ENCODE peak calls at places on chromosomes 16 and 17, in eight cellular contexts. One of them, this sample, is unnamed.

GRCh38 chr17:82878545-82878944 is 38.7 kb upstream of the ZNF750 start:
- DNase-seq in transverse colon: no peak
- DNase-seq in NCI-H1092 treated with DMSO at 0.1 percent for 48 hours: no peak
- DNase-seq in AG09319: no peak
- DNase-seq in activated CD8-positive, alpha-beta T cell treated with anti-CD3 and anti-CD28 coated beads for 36 hours: no peak
- DNase-seq in occipital lobe: no peak
- DNase-seq in Right ventricle myocardium inferior: no peak
- DNase-seq in IMR-90: no peak
- DNase-seq in this sample: no peak

GRCh38 chr17:78258323-78259229 is 27.1 kb downstream of the TMEM235 start:
- DNase-seq in transverse colon: no peak
- DNase-seq in NCI-H1092 treated with DMSO at 0.1 percent for 48 hours: no peak
- DNase-seq in AG09319: no peak
- DNase-seq in activated CD8-positive, alpha-beta T cell treated with anti-CD3 and anti-CD28 coated beads for 36 hours: peak; percentile 80
- DNase-seq in occipital lobe: no peak
- DNase-seq in Right ventricle myocardium inferior: peak; percentile 89
- DNase-seq in IMR-90: peak; percentile 12
- DNase-seq in this sample: peak; percentile 17

GRCh38 chr16:28204211-28204610 is 7.6 kb downstream of the XPO6 start:
- DNase-seq in transverse colon: no peak
- DNase-seq in NCI-H1092 treated with DMSO at 0.1 percent for 48 hours: no peak
- DNase-seq in AG09319: no peak
- DNase-seq in activated CD8-positive, alpha-beta T cell treated with anti-CD3 and anti-CD28 coated beads for 36 hours: no peak
- DNase-seq in occipital lobe: no peak
- DNase-seq in Right ventricle myocardium inferior: no peak
- DNase-seq in IMR-90: no peak
- DNase-seq in this sample: no peak

GRCh38 chr17:80071116-80071980 is 30.0 kb upstream of the GAA start:
- DNase-seq in transverse colon: peak; percentile 35
- DNase-seq in NCI-H1092 treated with DMSO at 0.1 percent for 48 hours: peak; percentile 80
- DNase-seq in AG09319: peak; percentile 28
- DNase-seq in activated CD8-positive, alpha-beta T cell treated with anti-CD3 and anti-CD28 coated beads for 36 hours: no peak
- DNase-seq in occipital lobe: no peak
- DNase-seq in Right ventricle myocardium inferior: peak; percentile 71
- DNase-seq in IMR-90: peak; percentile 40
- DNase-seq in this sample: peak; percentile 10

GRCh38 chr17:39867084-39867890 is 715 bp upstream of the ZPBP2 start:
- DNase-seq in transverse colon: peak; percentile 42
- DNase-seq in NCI-H1092 treated with DMSO at 0.1 percent for 48 hours: no peak
- DNase-seq in AG09319: no peak
- DNase-seq in activated CD8-positive, alpha-beta T cell treated with anti-CD3 and anti-CD28 coated beads for 36 hours: peak; percentile 79
- DNase-seq in occipital lobe: no peak
- DNase-seq in Right ventricle myocardium inferior: no peak
- DNase-seq in IMR-90: no peak
- DNase-seq in this sample: no peak

GRCh38 chr17:49548051-49548505 is 27.6 kb upstream of the NXPH3 start:
- DNase-seq in transverse colon: no peak
- DNase-seq in NCI-H1092 treated with DMSO at 0.1 percent for 48 hours: no peak
- DNase-seq in AG09319: no peak
- DNase-seq in activated CD8-positive, alpha-beta T cell treated with anti-CD3 and anti-CD28 coated beads for 36 hours: no peak
- DNase-seq in occipital lobe: no peak
- DNase-seq in Right ventricle myocardium inferior: peak; percentile 72
- DNase-seq in IMR-90: no peak
- DNase-seq in this sample: no peak

GRCh38 chr16:72120026-72120425 is 26.4 kb downstream of the DHX38 start:
- DNase-seq in transverse colon: no peak
- DNase-seq in NCI-H1092 treated with DMSO at 0.1 percent for 48 hours: no peak
- DNase-seq in AG09319: no peak
- DNase-seq in activated CD8-positive, alpha-beta T cell treated with anti-CD3 and anti-CD28 coated beads for 36 hours: no peak
- DNase-seq in occipital lobe: no peak
- DNase-seq in Right ventricle myocardium inferior: peak; percentile 18
- DNase-seq in IMR-90: no peak
- DNase-seq in this sample: no peak

GRCh38 chr16:86158688-86159360 is 259.9 kb downstream of the IRF8 start:
- DNase-seq in transverse colon: no peak
- DNase-seq in NCI-H1092 treated with DMSO at 0.1 percent for 48 hours: no peak
- DNase-seq in AG09319: no peak
- DNase-seq in activated CD8-positive, alpha-beta T cell treated with anti-CD3 and anti-CD28 coated beads for 36 hours: no peak
- DNase-seq in occipital lobe: no peak
- DNase-seq in Right ventricle myocardium inferior: no peak
- DNase-seq in IMR-90: peak; percentile 36
- DNase-seq in this sample: no peak

GRCh38 chr17:67443931-67444597 is 67.0 kb downstream of the PITPNC1 start:
- DNase-seq in transverse colon: no peak
- DNase-seq in NCI-H1092 treated with DMSO at 0.1 percent for 48 hours: no peak
- DNase-seq in AG09319: peak; percentile 7
- DNase-seq in activated CD8-positive, alpha-beta T cell treated with anti-CD3 and anti-CD28 coated beads for 36 hours: no peak
- DNase-seq in occipital lobe: no peak
- DNase-seq in Right ventricle myocardium inferior: no peak
- DNase-seq in IMR-90: peak; percentile 43
- DNase-seq in this sample: peak; percentile 61

GRCh38 chr17:83189673-83190385 is 110.4 kb downstream of the METRNL start:
- DNase-seq in transverse colon: no peak
- DNase-seq in NCI-H1092 treated with DMSO at 0.1 percent for 48 hours: no peak
- DNase-seq in AG09319: peak; percentile 56
- DNase-seq in activated CD8-positive, alpha-beta T cell treated with anti-CD3 and anti-CD28 coated beads for 36 hours: no peak
- DNase-seq in occipital lobe: no peak
- DNase-seq in Right ventricle myocardium inferior: peak; percentile 55
- DNase-seq in IMR-90: peak; percentile 90
- DNase-seq in this sample: peak; percentile 91

GRCh38 chr17:1362065-1362848 is 37.8 kb downstream of the YWHAE start:
- DNase-seq in transverse colon: no peak
- DNase-seq in NCI-H1092 treated with DMSO at 0.1 percent for 48 hours: no peak
- DNase-seq in AG09319: no peak
- DNase-seq in activated CD8-positive, alpha-beta T cell treated with anti-CD3 and anti-CD28 coated beads for 36 hours: peak; percentile 79
- DNase-seq in occipital lobe: no peak
- DNase-seq in Right ventricle myocardium inferior: no peak
- DNase-seq in IMR-90: no peak
- DNase-seq in this sample: no peak

GRCh38 chr16:81796585-81797346 is 17.7 kb downstream of the PLCG2 start:
- DNase-seq in transverse colon: no peak
- DNase-seq in NCI-H1092 treated with DMSO at 0.1 percent for 48 hours: no peak
- DNase-seq in AG09319: no peak
- DNase-seq in activated CD8-positive, alpha-beta T cell treated with anti-CD3 and anti-CD28 coated beads for 36 hours: no peak
- DNase-seq in occipital lobe: no peak
- DNase-seq in Right ventricle myocardium inferior: no peak
- DNase-seq in IMR-90: no peak
- DNase-seq in this sample: no peak

GRCh38 chr17:82685291-82685690 is 13.2 kb downstream of the RAB40B start:
- DNase-seq in transverse colon: no peak
- DNase-seq in NCI-H1092 treated with DMSO at 0.1 percent for 48 hours: no peak
- DNase-seq in AG09319: no peak
- DNase-seq in activated CD8-positive, alpha-beta T cell treated with anti-CD3 and anti-CD28 coated beads for 36 hours: no peak
- DNase-seq in occipital lobe: no peak
- DNase-seq in Right ventricle myocardium inferior: no peak
- DNase-seq in IMR-90: no peak
- DNase-seq in this sample: no peak

GRCh38 chr17:27535178-27535928 is 79.1 kb downstream of the KSR1 start:
- DNase-seq in transverse colon: peak; percentile 39
- DNase-seq in NCI-H1092 treated with DMSO at 0.1 percent for 48 hours: no peak
- DNase-seq in AG09319: no peak
- DNase-seq in activated CD8-positive, alpha-beta T cell treated with anti-CD3 and anti-CD28 coated beads for 36 hours: no peak
- DNase-seq in occipital lobe: no peak
- DNase-seq in Right ventricle myocardium inferior: no peak
- DNase-seq in IMR-90: peak; percentile 44
- DNase-seq in this sample: peak; percentile 33

GRCh38 chr16:86928517-86929148 is 350.3 kb downstream of the FOXL1 start:
- DNase-seq in transverse colon: no peak
- DNase-seq in NCI-H1092 treated with DMSO at 0.1 percent for 48 hours: no peak
- DNase-seq in AG09319: no peak
- DNase-seq in activated CD8-positive, alpha-beta T cell treated with anti-CD3 and anti-CD28 coated beads for 36 hours: peak; percentile 25
- DNase-seq in occipital lobe: no peak
- DNase-seq in Right ventricle myocardium inferior: no peak
- DNase-seq in IMR-90: no peak
- DNase-seq in this sample: no peak

GRCh38 chr16:3098459-3099394 is at the start of gene ZSCAN10:
- DNase-seq in transverse colon: no peak
- DNase-seq in NCI-H1092 treated with DMSO at 0.1 percent for 48 hours: no peak
- DNase-seq in AG09319: no peak
- DNase-seq in activated CD8-positive, alpha-beta T cell treated with anti-CD3 and anti-CD28 coated beads for 36 hours: no peak
- DNase-seq in occipital lobe: no peak
- DNase-seq in Right ventricle myocardium inferior: no peak
- DNase-seq in IMR-90: no peak
- DNase-seq in this sample: no peak

GRCh38 chr17:47205419-47205963 is 3.7 kb upstream of the MYL4 start:
- DNase-seq in transverse colon: peak; percentile 67
- DNase-seq in NCI-H1092 treated with DMSO at 0.1 percent for 48 hours: no peak
- DNase-seq in AG09319: no peak
- DNase-seq in activated CD8-positive, alpha-beta T cell treated with anti-CD3 and anti-CD28 coated beads for 36 hours: peak; percentile 78
- DNase-seq in occipital lobe: no peak
- DNase-seq in Right ventricle myocardium inferior: no peak
- DNase-seq in IMR-90: peak; percentile 68
- DNase-seq in this sample: peak; percentile 79

GRCh38 chr16:85457366-85457765 is 155.8 kb upstream of the GSE1 start:
- DNase-seq in transverse colon: no peak
- DNase-seq in NCI-H1092 treated with DMSO at 0.1 percent for 48 hours: no peak
- DNase-seq in AG09319: no peak
- DNase-seq in activated CD8-positive, alpha-beta T cell treated with anti-CD3 and anti-CD28 coated beads for 36 hours: no peak
- DNase-seq in occipital lobe: no peak
- DNase-seq in Right ventricle myocardium inferior: no peak
- DNase-seq in IMR-90: no peak
- DNase-seq in this sample: no peak

GRCh38 chr16:78697426-78697825 is 598.0 kb downstream of the WWOX start:
- DNase-seq in transverse colon: no peak
- DNase-seq in NCI-H1092 treated with DMSO at 0.1 percent for 48 hours: no peak
- DNase-seq in AG09319: no peak
- DNase-seq in activated CD8-positive, alpha-beta T cell treated with anti-CD3 and anti-CD28 coated beads for 36 hours: no peak
- DNase-seq in occipital lobe: no peak
- DNase-seq in Right ventricle myocardium inferior: no peak
- DNase-seq in IMR-90: no peak
- DNase-seq in this sample: no peak

GRCh38 chr17:1646199-1646875 is 805 bp upstream of the SCARF1 start:
- DNase-seq in transverse colon: no peak
- DNase-seq in NCI-H1092 treated with DMSO at 0.1 percent for 48 hours: no peak
- DNase-seq in AG09319: no peak
- DNase-seq in activated CD8-positive, alpha-beta T cell treated with anti-CD3 and anti-CD28 coated beads for 36 hours: no peak
- DNase-seq in occipital lobe: no peak
- DNase-seq in Right ventricle myocardium inferior: no peak
- DNase-seq in IMR-90: no peak
- DNase-seq in this sample: no peak

GRCh38 chr17:17021194-17021863 is 20.9 kb upstream of the MPRIP start:
- DNase-seq in transverse colon: peak; percentile 54
- DNase-seq in NCI-H1092 treated with DMSO at 0.1 percent for 48 hours: no peak
- DNase-seq in AG09319: no peak
- DNase-seq in activated CD8-positive, alpha-beta T cell treated with anti-CD3 and anti-CD28 coated beads for 36 hours: no peak
- DNase-seq in occipital lobe: no peak
- DNase-seq in Right ventricle myocardium inferior: no peak
- DNase-seq in IMR-90: no peak
- DNase-seq in this sample: no peak

GRCh38 chr16:86996081-86996480 is 321.1 kb downstream of the C16orf95 start:
- DNase-seq in transverse colon: no peak
- DNase-seq in NCI-H1092 treated with DMSO at 0.1 percent for 48 hours: no peak
- DNase-seq in AG09319: no peak
- DNase-seq in activated CD8-positive, alpha-beta T cell treated with anti-CD3 and anti-CD28 coated beads for 36 hours: no peak
- DNase-seq in occipital lobe: no peak
- DNase-seq in Right ventricle myocardium inferior: no peak
- DNase-seq in IMR-90: no peak
- DNase-seq in this sample: no peak

GRCh38 chr17:71338396-71338795 is 782.4 kb upstream of the SOX9 start:
- DNase-seq in transverse colon: no peak
- DNase-seq in NCI-H1092 treated with DMSO at 0.1 percent for 48 hours: no peak
- DNase-seq in AG09319: peak; percentile 3
- DNase-seq in activated CD8-positive, alpha-beta T cell treated with anti-CD3 and anti-CD28 coated beads for 36 hours: no peak
- DNase-seq in occipital lobe: no peak
- DNase-seq in Right ventricle myocardium inferior: no peak
- DNase-seq in IMR-90: peak; percentile 43
- DNase-seq in this sample: peak; percentile 60

GRCh38 chr16:87392823-87393679 is 915 bp downstream of the MAP1LC3B start:
- DNase-seq in transverse colon: peak; percentile 64
- DNase-seq in NCI-H1092 treated with DMSO at 0.1 percent for 48 hours: peak; percentile 11
- DNase-seq in AG09319: no peak
- DNase-seq in activated CD8-positive, alpha-beta T cell treated with anti-CD3 and anti-CD28 coated beads for 36 hours: peak; percentile 64
- DNase-seq in occipital lobe: no peak
- DNase-seq in Right ventricle myocardium inferior: no peak
- DNase-seq in IMR-90: peak; percentile 47
- DNase-seq in this sample: peak; percentile 54

GRCh38 chr16:85446846-85447656 is 166.1 kb upstream of the GSE1 start:
- DNase-seq in transverse colon: peak; percentile 67
- DNase-seq in NCI-H1092 treated with DMSO at 0.1 percent for 48 hours: peak; percentile 48
- DNase-seq in AG09319: no peak
- DNase-seq in activated CD8-positive, alpha-beta T cell treated with anti-CD3 and anti-CD28 coated beads for 36 hours: peak; percentile 17
- DNase-seq in occipital lobe: no peak
- DNase-seq in Right ventricle myocardium inferior: no peak
- DNase-seq in IMR-90: no peak
- DNase-seq in this sample: no peak

GRCh38 chr17:8753976-8754440 is 4.3 kb downstream of the SPDYE4 start:
- DNase-seq in transverse colon: no peak
- DNase-seq in NCI-H1092 treated with DMSO at 0.1 percent for 48 hours: no peak
- DNase-seq in AG09319: no peak
- DNase-seq in activated CD8-positive, alpha-beta T cell treated with anti-CD3 and anti-CD28 coated beads for 36 hours: no peak
- DNase-seq in occipital lobe: no peak
- DNase-seq in Right ventricle myocardium inferior: no peak
- DNase-seq in IMR-90: peak; percentile 6
- DNase-seq in this sample: peak; percentile 7

GRCh38 chr16:69310479-69311114 is 553 bp upstream of the VPS4A start:
- DNase-seq in transverse colon: no peak
- DNase-seq in NCI-H1092 treated with DMSO at 0.1 percent for 48 hours: no peak
- DNase-seq in AG09319: no peak
- DNase-seq in activated CD8-positive, alpha-beta T cell treated with anti-CD3 and anti-CD28 coated beads for 36 hours: no peak
- DNase-seq in occipital lobe: no peak
- DNase-seq in Right ventricle myocardium inferior: no peak
- DNase-seq in IMR-90: no peak
- DNase-seq in this sample: no peak

GRCh38 chr17:68829211-68829610 is 126.0 kb downstream of the ABCA8 start:
- DNase-seq in transverse colon: no peak
- DNase-seq in NCI-H1092 treated with DMSO at 0.1 percent for 48 hours: no peak
- DNase-seq in AG09319: no peak
- DNase-seq in activated CD8-positive, alpha-beta T cell treated with anti-CD3 and anti-CD28 coated beads for 36 hours: no peak
- DNase-seq in occipital lobe: no peak
- DNase-seq in Right ventricle myocardium inferior: no peak
- DNase-seq in IMR-90: no peak
- DNase-seq in this sample: no peak

GRCh38 chr17:57597531-57598453 is 147.3 kb downstream of the CCDC182 start:
- DNase-seq in transverse colon: peak; percentile 73
- DNase-seq in NCI-H1092 treated with DMSO at 0.1 percent for 48 hours: peak; percentile 38
- DNase-seq in AG09319: peak; percentile 44
- DNase-seq in activated CD8-positive, alpha-beta T cell treated with anti-CD3 and anti-CD28 coated beads for 36 hours: peak; percentile 55
- DNase-seq in occipital lobe: peak; percentile 42
- DNase-seq in Right ventricle myocardium inferior: peak; percentile 72
- DNase-seq in IMR-90: peak; percentile 82
- DNase-seq in this sample: peak; percentile 83

GRCh38 chr16:22419908-22420307 is 45.5 kb upstream of the CDR2 start:
- DNase-seq in transverse colon: no peak
- DNase-seq in NCI-H1092 treated with DMSO at 0.1 percent for 48 hours: no peak
- DNase-seq in AG09319: no peak
- DNase-seq in activated CD8-positive, alpha-beta T cell treated with anti-CD3 and anti-CD28 coated beads for 36 hours: no peak
- DNase-seq in occipital lobe: no peak
- DNase-seq in Right ventricle myocardium inferior: no peak
- DNase-seq in IMR-90: no peak
- DNase-seq in this sample: no peak

GRCh38 chr16:86512301-86512859 is 2.1 kb downstream of the FOXF1 start:
- DNase-seq in transverse colon: no peak
- DNase-seq in NCI-H1092 treated with DMSO at 0.1 percent for 48 hours: no peak
- DNase-seq in AG09319: no peak
- DNase-seq in activated CD8-positive, alpha-beta T cell treated with anti-CD3 and anti-CD28 coated beads for 36 hours: no peak
- DNase-seq in occipital lobe: no peak
- DNase-seq in Right ventricle myocardium inferior: peak; percentile 69
- DNase-seq in IMR-90: peak; percentile 25
- DNase-seq in this sample: no peak

GRCh38 chr16:71927383-71927782 is 32.1 kb downstream of the IST1 start:
- DNase-seq in transverse colon: peak; percentile 81
- DNase-seq in NCI-H1092 treated with DMSO at 0.1 percent for 48 hours: no peak
- DNase-seq in AG09319: peak; percentile 72
- DNase-seq in activated CD8-positive, alpha-beta T cell treated with anti-CD3 and anti-CD28 coated beads for 36 hours: no peak
- DNase-seq in occipital lobe: no peak
- DNase-seq in Right ventricle myocardium inferior: no peak
- DNase-seq in IMR-90: peak; percentile 90
- DNase-seq in this sample: peak; percentile 86

GRCh38 chr17:67375761-67376160 is 1.3 kb upstream of the PITPNC1 start:
- DNase-seq in transverse colon: no peak
- DNase-seq in NCI-H1092 treated with DMSO at 0.1 percent for 48 hours: no peak
- DNase-seq in AG09319: no peak
- DNase-seq in activated CD8-positive, alpha-beta T cell treated with anti-CD3 and anti-CD28 coated beads for 36 hours: no peak
- DNase-seq in occipital lobe: no peak
- DNase-seq in Right ventricle myocardium inferior: no peak
- DNase-seq in IMR-90: no peak
- DNase-seq in this sample: no peak

GRCh38 chr16:86828653-86829052 is 250.3 kb downstream of the FOXL1 start:
- DNase-seq in transverse colon: no peak
- DNase-seq in NCI-H1092 treated with DMSO at 0.1 percent for 48 hours: no peak
- DNase-seq in AG09319: no peak
- DNase-seq in activated CD8-positive, alpha-beta T cell treated with anti-CD3 and anti-CD28 coated beads for 36 hours: no peak
- DNase-seq in occipital lobe: no peak
- DNase-seq in Right ventricle myocardium inferior: no peak
- DNase-seq in IMR-90: no peak
- DNase-seq in this sample: no peak

This sample was measured in astrocyte of the spinal cord.